ENCODE peak calls at places on chromosome 2, in ten cellular contexts. G is immature natural killer cell; C is heart right ventricle; T is NCI-H187 treated with DMSO at 0.1 percent for 48 hours; W is activated T-helper 1 cell treated with anti-CD3 and anti-CD28 coated beads, Interleukin-2, amount 50 U/mL, for 16 hours; A is ELR; I is aorta; J is cardiac septum; L is uterus; E is RWPE1. Z is an unnamed sample.

GRCh38 chr2:189821953-189822748 is 37.9 kb downstream of the PMS1 start:
- DNase-seq in G (no peak), C (no peak), T (no peak), W (no peak), A (peak; percentile 15), I (peak; percentile 74), J (no peak), L (no peak), E (no peak), Z (peak; percentile 7)

GRCh38 chr2:216679658-216680024 is 15.7 kb downstream of the IGFBP5 start:
- DNase-seq in G (no peak), C (peak; percentile 87), T (no peak), W (no peak), A (no peak), I (peak; percentile 93), J (peak; percentile 89), L (no peak), E (no peak), Z (no peak)

GRCh38 chr2:144356402-144356801 is 163.5 kb downstream of the ZEB2 start:
- DNase-seq in G (no peak), C (no peak), T (no peak), W (no peak), A (no peak), I (no peak), J (no peak), L (no peak), E (no peak), Z (no peak)

GRCh38 chr2:56009758-56010534 is 86.4 kb upstream of the EFEMP1 start:
- DNase-seq in G (no peak), C (no peak), T (peak; percentile 26), W (no peak), A (peak; percentile 73), I (no peak), J (no peak), L (no peak), E (peak; percentile 41), Z (peak; percentile 65)

GRCh38 chr2:190599073-190599472 is 49.8 kb upstream of the NAB1 start:
- DNase-seq in G (no peak), C (no peak), T (no peak), W (no peak), A (peak; percentile 60), I (no peak), J (no peak), L (no peak), E (no peak), Z (peak; percentile 23)

GRCh38 chr2:37881397-37881796 is 43.7 kb upstream of the RMDN2 start:
- DNase-seq in G (no peak), C (no peak), T (no peak), W (no peak), A (no peak), I (no peak), J (no peak), L (no peak), E (no peak), Z (no peak)

GRCh38 chr2:1645761-1646476 is 98.4 kb downstream of the PXDN start:
- DNase-seq in G (no peak), C (no peak), T (no peak), W (no peak), A (no peak), I (peak; percentile 64), J (peak; percentile 67), L (no peak), E (no peak), Z (no peak)

GRCh38 chr2:69305712-69306611 is 81.1 kb downstream of the GFPT1 start:
- DNase-seq in G (no peak), C (peak; percentile 33), T (no peak), W (no peak), A (peak; percentile 18), I (peak; percentile 84), J (no peak), L (peak; percentile 40), E (no peak), Z (no peak)

GRCh38 chr2:217360781-217361485 is 501.1 kb upstream of the TNP1 start:
- DNase-seq in G (no peak), C (no peak), T (no peak), W (no peak), A (peak; percentile 81), I (no peak), J (no peak), L (peak; percentile 43), E (peak; percentile 83), Z (no peak)